ENCODE peak calls at places on chromosome 1, in five cellular contexts. R is pancreas, T is thyroid gland, B is tibial nerve, I is tibial artery. X is an unnamed sample.

GRCh38 chr1:66137235-66137634 is 344.5 kb downstream of the PDE4B start:
- DNase-seq in R (no peak), T (no peak), B (no peak), I (no peak), X (no peak)

GRCh38 chr1:65149753-65150463 is 1.9 kb downstream of the AK4 start:
- DNase-seq in R (no peak), T (no peak), B (no peak), I (no peak), X (no peak)

GRCh38 chr1:118960567-118961136 is 27.5 kb downstream of the TBX15 start:
- DNase-seq in R (no peak), T (no peak), B (peak; percentile 82), I (peak; percentile 88), X (peak; percentile 87)

GRCh38 chr1:93143136-93143535 is 37.1 kb downstream of the TMED5 start:
- DNase-seq in R (no peak), T (no peak), B (no peak), I (no peak), X (no peak)

GRCh38 chr1:154659823-154660592 is 52.0 kb upstream of the ADAR start:
- DNase-seq in R (no peak), T (no peak), B (no peak), I (no peak), X (no peak)

GRCh38 chr1:244114895-244115294 is 63.8 kb downstream of the ZBTB18 start:
- DNase-seq in R (no peak), T (no peak), B (no peak), I (no peak), X (no peak)

GRCh38 chr1:205510308-205510950 is 6.0 kb downstream of the CDK18 start:
- DNase-seq in R (no peak), T (peak; percentile 32), B (no peak), I (no peak), X (no peak)

GRCh38 chr1:155166373-155167165 is 6.5 kb downstream of the KRTCAP2 start:
- DNase-seq in R (no peak), T (peak; percentile 24), B (no peak), I (peak; percentile 72), X (peak; percentile 65)

GRCh38 chr1:234899041-234899787 is 229.4 kb downstream of the TOMM20 start:
- DNase-seq in R (peak; percentile 63), T (peak; percentile 53), B (no peak), I (no peak), X (peak; percentile 83)

GRCh38 chr1:231693361-231694080 is 66.9 kb downstream of the DISC1 start:
- DNase-seq in R (no peak), T (no peak), B (no peak), I (no peak), X (no peak)

GRCh38 chr1:191368891-191369654 is 789.2 kb upstream of the RGS18 start:
- DNase-seq in R (no peak), T (no peak), B (no peak), I (no peak), X (no peak)

GRCh38 chr1:237814319-237814924 is 76.3 kb downstream of the ZP4 start:
- DNase-seq in R (no peak), T (no peak), B (no peak), I (no peak), X (no peak)

GRCh38 chr1:80214888-80215540 is 1208.5 kb upstream of the ADGRL4 start:
- DNase-seq in R (no peak), T (no peak), B (no peak), I (no peak), X (no peak)

GRCh38 chr1:52670599-52670998 is 27.5 kb downstream of the COA7 start:
- DNase-seq in R (no peak), T (no peak), B (no peak), I (no peak), X (no peak)

GRCh38 chr1:94628174-94628843 is 86.8 kb upstream of the F3 start:
- DNase-seq in R (no peak), T (no peak), B (no peak), I (no peak), X (peak; percentile 48)

GRCh38 chr1:58718435-58718834 is 18.6 kb upstream of the MYSM1 start:
- DNase-seq in R (no peak), T (no peak), B (no peak), I (no peak), X (no peak)

GRCh38 chr1:70779571-70779970 is 268.0 kb downstream of the PTGER3 start:
- DNase-seq in R (peak; percentile 9), T (no peak), B (no peak), I (no peak), X (no peak)

GRCh38 chr1:231485029-231485784 is 43.3 kb upstream of the TSNAX start:
- DNase-seq in R (no peak), T (no peak), B (no peak), I (no peak), X (no peak)

GRCh38 chr1:170445096-170445495 is 86.9 kb upstream of the GORAB start:
- DNase-seq in R (no peak), T (no peak), B (no peak), I (no peak), X (no peak)

GRCh38 chr1:24118410-24119242 is 6.7 kb upstream of the MYOM3 start:
- DNase-seq in R (peak; percentile 86), T (no peak), B (no peak), I (no peak), X (no peak)

GRCh38 chr1:112706505-112707216 is at the start of gene RHOC:
- DNase-seq in R (peak; percentile 71), T (peak; percentile 72), B (no peak), I (peak; percentile 84), X (no peak)

DNA sequence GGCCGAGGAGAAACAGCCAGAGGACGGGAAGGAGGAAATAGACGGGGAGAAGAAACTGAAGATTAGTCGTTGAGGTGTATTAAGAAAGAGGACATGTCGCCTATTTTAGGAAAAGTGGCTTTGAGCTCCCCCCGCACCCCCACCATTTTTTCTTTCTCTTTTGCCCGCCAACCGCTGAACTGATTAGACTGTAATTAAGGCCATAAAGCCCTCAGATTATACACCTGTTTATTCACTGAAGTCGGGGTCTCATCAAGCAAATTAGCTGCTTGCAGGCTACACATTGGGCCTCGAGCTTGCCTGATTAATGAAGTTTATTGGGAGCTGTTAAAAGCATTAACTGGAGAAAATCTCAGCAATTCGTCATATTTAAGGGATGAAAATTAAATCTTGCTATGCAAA is 119.4 kb upstream of the RRP15 start:
- DNase-seq in R (no peak), T (no peak), B (no peak), I (no peak), X (no peak)
- H3K4me1 ChIP-seq in R (no peaks in the 10 kb centered on the region), T (no peaks in the 10 kb centered on the region), B (peaks cover 11% of the 10 kb centered on the region), I (peaks cover 24% of the 10 kb centered on the region), X (no peaks in the 10 kb centered on the region)

GRCh38 chr1:86140481-86140880 is 16.1 kb downstream of the COL24A1 start:
- DNase-seq in R (no peak), T (peak; percentile 13), B (no peak), I (no peak), X (no peak)

GRCh38 chr1:86138746-86139145 is 17.8 kb downstream of the COL24A1 start:
- DNase-seq in R (no peak), T (no peak), B (no peak), I (no peak), X (no peak)

DNA sequence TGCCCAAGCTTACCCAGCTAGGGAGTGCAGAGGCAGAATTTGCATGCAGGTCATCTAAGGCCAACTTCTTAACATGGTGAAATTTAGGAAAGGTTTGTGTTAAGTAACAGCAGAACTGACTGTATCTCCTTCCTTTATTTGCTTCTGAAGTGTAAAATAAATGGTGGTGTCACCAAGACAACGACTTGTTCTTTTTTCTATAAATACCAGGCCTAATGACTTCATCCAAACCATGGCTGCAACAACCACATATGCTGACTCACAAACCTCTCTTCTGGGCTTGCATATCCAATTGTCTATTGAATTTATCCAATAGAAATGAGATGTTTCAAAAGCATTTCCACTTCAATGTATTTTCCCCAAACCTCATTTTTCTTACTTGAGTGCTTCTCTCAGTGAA is 19.1 kb downstream of the COL24A1 start:
- DNase-seq in R (no peak), T (no peak), B (no peak), I (no peak), X (no peak)
- H3K4me1 ChIP-seq in R (no peaks in the 10 kb centered on the region), T (no peaks in the 10 kb centered on the region), B (no peaks in the 10 kb centered on the region), I (no peaks in the 10 kb centered on the region), X (no peaks in the 10 kb centered on the region)

GRCh38 chr1:11930571-11931445 is 3.7 kb upstream of the PLOD1 start:
- DNase-seq in R (peak; percentile 88), T (no peak), B (no peak), I (no peak), X (no peak)
- H3K4me1 ChIP-seq in R (peaks cover 12% of the 10 kb centered on the region), T (peaks cover 5% of the 10 kb centered on the region), B (peaks cover 20% of the 10 kb centered on the region), I (peaks cover 42% of the 10 kb centered on the region), X (no peaks in the 10 kb centered on the region)

GRCh38 chr1:2248854-2249558 is 20.9 kb downstream of the SKI start:
- DNase-seq in R (no peak), T (peak; percentile 76), B (no peak), I (no peak), X (no peak)
- H3K4me1 ChIP-seq in R (peaks cover 28% of the 10 kb centered on the region), T (peaks cover 72% of the 10 kb centered on the region), B (peaks cover 67% of the 10 kb centered on the region), I (peaks cover 93% of the 10 kb centered on the region), X (no peaks in the 10 kb centered on the region)

GRCh38 chr1:54488831-54489626 is 59.0 kb upstream of the ACOT11 start:
- DNase-seq in R (peak; percentile 82), T (peak; percentile 81), B (peak; percentile 81), I (peak; percentile 90), X (peak; percentile 86)

GRCh38 chr1:54487571-54488050 is 60.4 kb upstream of the ACOT11 start:
- DNase-seq in R (peak; percentile 53), T (peak; percentile 43), B (peak; percentile 29), I (peak; percentile 76), X (no peak)

GRCh38 chr1:54488065-54488750 is 59.8 kb upstream of the ACOT11 start:
- DNase-seq in R (peak; percentile 94), T (peak; percentile 93), B (peak; percentile 88), I (peak; percentile 96), X (peak; percentile 93)

GRCh38 chr1:54490361-54491248 is 57.4 kb upstream of the ACOT11 start:
- DNase-seq in R (peak; percentile 31), T (peak; percentile 26), B (no peak), I (no peak), X (no peak)

GRCh38 chr1:54489627-54490240 is 58.3 kb upstream of the ACOT11 start:
- DNase-seq in R (no peak), T (no peak), B (no peak), I (no peak), X (no peak)
- H3K4me1 ChIP-seq in R (peaks cover 8% of the 10 kb centered on the region), T (peaks cover 7% of the 10 kb centered on the region), B (peaks cover 25% of the 10 kb centered on the region), I (peaks cover 33% of the 10 kb centered on the region), X (no peaks in the 10 kb centered on the region)

DNA sequence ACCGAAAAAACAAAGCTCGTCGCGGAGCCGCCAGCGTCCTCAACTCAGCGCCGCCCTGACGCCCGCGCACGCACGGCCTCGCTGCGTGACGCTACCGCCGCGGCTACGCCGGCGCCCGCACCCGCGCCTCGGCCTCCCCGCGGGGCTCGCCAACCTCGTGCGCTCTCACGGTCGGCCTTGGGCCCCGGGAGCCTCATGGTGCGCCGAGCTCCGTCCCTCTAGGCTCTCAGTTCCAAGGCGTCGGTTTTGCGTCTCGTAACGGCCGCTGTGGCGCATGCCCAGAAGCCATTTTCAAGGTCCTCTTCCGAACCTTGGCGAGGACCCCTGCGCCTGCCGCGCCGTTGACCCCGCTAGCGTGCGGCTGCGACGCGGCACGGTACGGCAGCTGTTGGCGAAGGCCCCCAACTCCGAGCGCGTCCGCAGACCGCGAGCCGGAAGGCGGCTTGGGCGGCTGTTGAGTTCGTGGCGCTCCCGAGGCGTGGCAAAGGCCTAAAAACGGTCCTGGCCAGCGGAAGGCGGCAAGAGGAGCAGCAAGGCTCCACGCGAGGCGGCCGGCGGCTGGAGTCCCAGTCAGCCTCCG is at the start of gene HENMT1:
- DNase-seq in R (peak; percentile 39), T (peak; percentile 44), B (peak; percentile 23), I (peak; percentile 79), X (peak; percentile 69)
- H3K4me1 ChIP-seq in R (no peaks in the 10 kb centered on the region), T (no peaks in the 10 kb centered on the region), B (no peaks in the 10 kb centered on the region), I (peaks cover 7% of the 10 kb centered on the region), X (no peaks in the 10 kb centered on the region)